ENCODE peak calls at places on chromosome 3, in ten cellular contexts. One of them, this sample, is unnamed.
A peak's percentile ranks its signal among the peaks of the same experiment; 100 is the strongest.

GRCh38 chr3:52053307-52054304 is 2.8 kb downstream of the DUSP7 start:
- DNase-seq in esophagus squamous epithelium: no peak
- DNase-seq in gastrocnemius medialis: peak; percentile 61
- DNase-seq in dorsolateral prefrontal cortex: no peak
- DNase-seq in neural progenitor cell: peak; percentile 44
- DNase-seq in cardiac muscle cell: no peak
- DNase-seq in suprapubic skin: no peak
- DNase-seq in GM10248: peak; percentile 65
- DNase-seq in WERI-Rb-1: no peak
- DNase-seq in foreskin fibroblast: peak; percentile 51
- DNase-seq in this sample: no peak

GRCh38 chr3:72565593-72565992 is 282.7 kb downstream of the SHQ1 start:
- DNase-seq in esophagus squamous epithelium: no peak
- DNase-seq in gastrocnemius medialis: no peak
- DNase-seq in dorsolateral prefrontal cortex: no peak
- DNase-seq in neural progenitor cell: no peak
- DNase-seq in cardiac muscle cell: no peak
- DNase-seq in suprapubic skin: no peak
- DNase-seq in GM10248: no peak
- DNase-seq in WERI-Rb-1: no peak
- DNase-seq in foreskin fibroblast: no peak
- DNase-seq in this sample: no peak

GRCh38 chr3:141050913-141051632 is at the start of gene SPSB4:
- DNase-seq in esophagus squamous epithelium: no peak
- DNase-seq in gastrocnemius medialis: peak; percentile 72
- DNase-seq in dorsolateral prefrontal cortex: no peak
- DNase-seq in neural progenitor cell: peak; percentile 97
- DNase-seq in cardiac muscle cell: peak; percentile 95
- DNase-seq in suprapubic skin: no peak
- DNase-seq in GM10248: no peak
- DNase-seq in WERI-Rb-1: peak; percentile 94
- DNase-seq in foreskin fibroblast: peak; percentile 20
- DNase-seq in this sample: peak; percentile 92

GRCh38 chr3:179750720-179751328 is 98.0 kb downstream of the USP13 start:
- DNase-seq in esophagus squamous epithelium: no peak
- DNase-seq in gastrocnemius medialis: no peak
- DNase-seq in dorsolateral prefrontal cortex: no peak
- DNase-seq in neural progenitor cell: peak; percentile 46
- DNase-seq in cardiac muscle cell: peak; percentile 21
- DNase-seq in suprapubic skin: no peak
- DNase-seq in GM10248: no peak
- DNase-seq in WERI-Rb-1: peak; percentile 16
- DNase-seq in foreskin fibroblast: peak; percentile 14
- DNase-seq in this sample: no peak

GRCh38 chr3:42600958-42601675 is 631 bp downstream of the NKTR start:
- DNase-seq in esophagus squamous epithelium: no peak
- DNase-seq in gastrocnemius medialis: peak; percentile 62
- DNase-seq in dorsolateral prefrontal cortex: no peak
- DNase-seq in neural progenitor cell: peak; percentile 89
- DNase-seq in cardiac muscle cell: peak; percentile 81
- DNase-seq in suprapubic skin: peak; percentile 84
- DNase-seq in GM10248: no peak
- DNase-seq in WERI-Rb-1: no peak
- DNase-seq in foreskin fibroblast: peak; percentile 41
- DNase-seq in this sample: no peak

GRCh38 chr3:139634236-139634635 is 43.5 kb downstream of the NMNAT3 start:
- DNase-seq in esophagus squamous epithelium: no peak
- DNase-seq in gastrocnemius medialis: no peak
- DNase-seq in dorsolateral prefrontal cortex: no peak
- DNase-seq in neural progenitor cell: no peak
- DNase-seq in cardiac muscle cell: no peak
- DNase-seq in suprapubic skin: no peak
- DNase-seq in GM10248: no peak
- DNase-seq in WERI-Rb-1: no peak
- DNase-seq in foreskin fibroblast: no peak
- DNase-seq in this sample: no peak

GRCh38 chr3:76436895-76437294 is 603.0 kb upstream of the ROBO2 start:
- DNase-seq in esophagus squamous epithelium: no peak
- DNase-seq in gastrocnemius medialis: no peak
- DNase-seq in dorsolateral prefrontal cortex: no peak
- DNase-seq in neural progenitor cell: no peak
- DNase-seq in cardiac muscle cell: no peak
- DNase-seq in suprapubic skin: no peak
- DNase-seq in GM10248: no peak
- DNase-seq in WERI-Rb-1: no peak
- DNase-seq in foreskin fibroblast: peak; percentile 16
- DNase-seq in this sample: no peak

GRCh38 chr3:119497824-119498187 is 541 bp upstream of the TIMMDC1 start:
- DNase-seq in esophagus squamous epithelium: no peak
- DNase-seq in gastrocnemius medialis: peak; percentile 15
- DNase-seq in dorsolateral prefrontal cortex: no peak
- DNase-seq in neural progenitor cell: peak; percentile 25
- DNase-seq in cardiac muscle cell: peak; percentile 16
- DNase-seq in suprapubic skin: no peak
- DNase-seq in GM10248: no peak
- DNase-seq in WERI-Rb-1: no peak
- DNase-seq in foreskin fibroblast: no peak
- DNase-seq in this sample: peak; percentile 13

GRCh38 chr3:3110299-3110630 is at the start of gene IL5RA:
- DNase-seq in esophagus squamous epithelium: no peak
- DNase-seq in gastrocnemius medialis: no peak
- DNase-seq in dorsolateral prefrontal cortex: no peak
- DNase-seq in neural progenitor cell: peak; percentile 18
- DNase-seq in cardiac muscle cell: peak; percentile 25
- DNase-seq in suprapubic skin: no peak
- DNase-seq in GM10248: no peak
- DNase-seq in WERI-Rb-1: no peak
- DNase-seq in foreskin fibroblast: no peak
- DNase-seq in this sample: no peak

GRCh38 chr3:129070086-129070875 is 9.7 kb downstream of the GP9 start:
- DNase-seq in esophagus squamous epithelium: no peak
- DNase-seq in gastrocnemius medialis: no peak
- DNase-seq in dorsolateral prefrontal cortex: no peak
- DNase-seq in neural progenitor cell: no peak
- DNase-seq in cardiac muscle cell: no peak
- DNase-seq in suprapubic skin: no peak
- DNase-seq in GM10248: no peak
- DNase-seq in WERI-Rb-1: no peak
- DNase-seq in foreskin fibroblast: no peak
- DNase-seq in this sample: no peak

DNA sequence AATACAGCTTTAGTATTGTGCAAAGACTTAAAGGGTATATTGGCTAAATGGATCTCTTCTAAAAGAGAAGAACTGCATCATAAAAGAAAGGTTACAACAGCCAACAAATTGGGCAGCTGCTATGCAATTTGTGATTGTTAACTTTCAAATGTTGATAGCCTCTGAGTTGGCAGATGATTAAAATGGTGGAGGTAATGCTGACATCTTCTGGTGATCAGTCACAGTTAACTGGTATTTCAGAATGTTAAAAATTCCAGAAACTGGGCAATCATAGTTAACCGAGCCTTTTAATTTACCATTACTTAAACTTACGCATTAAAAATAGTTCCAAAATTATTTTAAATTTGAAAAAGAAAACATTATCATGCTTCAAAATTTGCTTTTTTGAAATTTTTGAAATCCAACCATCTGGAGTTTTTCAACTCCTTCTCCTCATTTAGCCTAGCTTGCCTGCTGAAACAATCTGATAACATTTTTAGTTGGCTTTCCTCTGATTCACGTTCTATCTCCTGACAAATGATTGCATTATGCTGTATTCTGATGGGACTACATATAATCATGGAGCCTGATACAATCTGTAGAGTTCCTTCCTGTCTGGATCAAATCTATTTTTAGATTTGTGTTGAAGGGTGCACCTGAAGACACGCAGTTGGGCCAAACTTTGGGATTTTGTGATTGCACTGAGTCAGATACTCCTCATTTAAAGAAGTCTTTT is 144.0 kb upstream of the PDZRN3 start:
- DNase-seq in esophagus squamous epithelium: no peak
- DNase-seq in gastrocnemius medialis: no peak
- DNase-seq in dorsolateral prefrontal cortex: no peak
- DNase-seq in neural progenitor cell: no peak
- DNase-seq in cardiac muscle cell: no peak
- DNase-seq in suprapubic skin: no peak
- DNase-seq in GM10248: no peak
- DNase-seq in WERI-Rb-1: no peak
- DNase-seq in foreskin fibroblast: no peak
- DNase-seq in this sample: no peak
- TF ChIP-seq CTCF in esophagus squamous epithelium: no peak
- TF ChIP-seq CTCF in gastrocnemius medialis: peak; percentile 20
- TF ChIP-seq CTCF in dorsolateral prefrontal cortex: peak; percentile 54
- TF ChIP-seq CTCF in neural progenitor cell: no peak
- TF ChIP-seq CTCF in cardiac muscle cell: peak; percentile 8
- TF ChIP-seq CTCF in suprapubic skin: no peak
- TF ChIP-seq CTCF in GM10248: no peak
- TF ChIP-seq CTCF in WERI-Rb-1: no peak
- TF ChIP-seq CTCF in foreskin fibroblast: no peak
- TF ChIP-seq CTCF in this sample: no peak

DNA sequence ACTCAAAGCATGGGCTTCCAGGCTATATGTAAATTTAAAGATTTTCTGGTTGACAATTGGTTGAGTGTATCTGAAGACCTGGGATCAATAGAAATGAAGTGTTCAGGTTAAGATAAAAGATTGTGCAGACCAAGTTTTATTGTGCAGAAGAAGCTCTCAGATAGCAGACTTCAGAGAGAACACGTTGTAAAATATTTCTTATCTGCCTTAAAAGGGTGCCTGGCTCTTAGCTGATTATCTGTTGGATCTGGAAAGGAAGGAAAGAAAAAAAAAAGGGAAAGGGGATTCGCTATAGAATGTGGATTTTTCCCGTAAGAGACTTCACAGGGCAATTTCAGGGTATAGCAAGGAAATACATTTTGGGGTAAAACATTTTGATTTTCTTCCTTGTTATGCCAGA is 523.2 kb downstream of the EDEM1 start:
- DNase-seq in esophagus squamous epithelium: no peak
- DNase-seq in gastrocnemius medialis: no peak
- DNase-seq in dorsolateral prefrontal cortex: no peak
- DNase-seq in neural progenitor cell: no peak
- DNase-seq in cardiac muscle cell: no peak
- DNase-seq in suprapubic skin: no peak
- DNase-seq in GM10248: no peak
- DNase-seq in WERI-Rb-1: no peak
- DNase-seq in foreskin fibroblast: no peak
- DNase-seq in this sample: no peak
- TF ChIP-seq CTCF in esophagus squamous epithelium: no peak
- TF ChIP-seq CTCF in gastrocnemius medialis: no peak
- TF ChIP-seq CTCF in dorsolateral prefrontal cortex: no peak
- TF ChIP-seq CTCF in neural progenitor cell: no peak
- TF ChIP-seq CTCF in cardiac muscle cell: no peak
- TF ChIP-seq CTCF in suprapubic skin: no peak
- TF ChIP-seq CTCF in GM10248: no peak
- TF ChIP-seq CTCF in WERI-Rb-1: no peak
- TF ChIP-seq CTCF in foreskin fibroblast: no peak
- TF ChIP-seq CTCF in this sample: no peak

GRCh38 chr3:38579146-38579545 is 70.3 kb downstream of the SCN5A start:
- DNase-seq in esophagus squamous epithelium: no peak
- DNase-seq in gastrocnemius medialis: no peak
- DNase-seq in dorsolateral prefrontal cortex: no peak
- DNase-seq in neural progenitor cell: peak; percentile 35
- DNase-seq in cardiac muscle cell: peak; percentile 28
- DNase-seq in suprapubic skin: peak; percentile 69
- DNase-seq in GM10248: no peak
- DNase-seq in WERI-Rb-1: no peak
- DNase-seq in foreskin fibroblast: peak; percentile 3
- DNase-seq in this sample: no peak
- TF ChIP-seq CTCF in esophagus squamous epithelium: no peak
- TF ChIP-seq CTCF in gastrocnemius medialis: no peak
- TF ChIP-seq CTCF in dorsolateral prefrontal cortex: no peak
- TF ChIP-seq CTCF in neural progenitor cell: no peak
- TF ChIP-seq CTCF in cardiac muscle cell: no peak
- TF ChIP-seq CTCF in suprapubic skin: no peak
- TF ChIP-seq CTCF in GM10248: no peak
- TF ChIP-seq CTCF in WERI-Rb-1: no peak
- TF ChIP-seq CTCF in foreskin fibroblast: no peak
- TF ChIP-seq CTCF in this sample: no peak

GRCh38 chr3:171831936-171832335 is 11.2 kb upstream of the TMEM212 start:
- DNase-seq in esophagus squamous epithelium: no peak
- DNase-seq in gastrocnemius medialis: no peak
- DNase-seq in dorsolateral prefrontal cortex: no peak
- DNase-seq in neural progenitor cell: no peak
- DNase-seq in cardiac muscle cell: no peak
- DNase-seq in suprapubic skin: no peak
- DNase-seq in GM10248: no peak
- DNase-seq in WERI-Rb-1: no peak
- DNase-seq in foreskin fibroblast: no peak
- DNase-seq in this sample: no peak

GRCh38 chr3:171827385-171827784 is 15.8 kb upstream of the TMEM212 start:
- DNase-seq in esophagus squamous epithelium: no peak
- DNase-seq in gastrocnemius medialis: no peak
- DNase-seq in dorsolateral prefrontal cortex: no peak
- DNase-seq in neural progenitor cell: no peak
- DNase-seq in cardiac muscle cell: no peak
- DNase-seq in suprapubic skin: no peak
- DNase-seq in GM10248: no peak
- DNase-seq in WERI-Rb-1: no peak
- DNase-seq in foreskin fibroblast: no peak
- DNase-seq in this sample: no peak

GRCh38 chr3:171827836-171828458 is 15.2 kb upstream of the TMEM212 start:
- DNase-seq in esophagus squamous epithelium: no peak
- DNase-seq in gastrocnemius medialis: no peak
- DNase-seq in dorsolateral prefrontal cortex: no peak
- DNase-seq in neural progenitor cell: no peak
- DNase-seq in cardiac muscle cell: no peak
- DNase-seq in suprapubic skin: no peak
- DNase-seq in GM10248: no peak
- DNase-seq in WERI-Rb-1: no peak
- DNase-seq in foreskin fibroblast: no peak
- DNase-seq in this sample: no peak

GRCh38 chr3:171828852-171829770 is 14.0 kb upstream of the TMEM212 start:
- DNase-seq in esophagus squamous epithelium: no peak
- DNase-seq in gastrocnemius medialis: no peak
- DNase-seq in dorsolateral prefrontal cortex: no peak
- DNase-seq in neural progenitor cell: no peak
- DNase-seq in cardiac muscle cell: no peak
- DNase-seq in suprapubic skin: no peak
- DNase-seq in GM10248: no peak
- DNase-seq in WERI-Rb-1: no peak
- DNase-seq in foreskin fibroblast: no peak
- DNase-seq in this sample: no peak

DNA sequence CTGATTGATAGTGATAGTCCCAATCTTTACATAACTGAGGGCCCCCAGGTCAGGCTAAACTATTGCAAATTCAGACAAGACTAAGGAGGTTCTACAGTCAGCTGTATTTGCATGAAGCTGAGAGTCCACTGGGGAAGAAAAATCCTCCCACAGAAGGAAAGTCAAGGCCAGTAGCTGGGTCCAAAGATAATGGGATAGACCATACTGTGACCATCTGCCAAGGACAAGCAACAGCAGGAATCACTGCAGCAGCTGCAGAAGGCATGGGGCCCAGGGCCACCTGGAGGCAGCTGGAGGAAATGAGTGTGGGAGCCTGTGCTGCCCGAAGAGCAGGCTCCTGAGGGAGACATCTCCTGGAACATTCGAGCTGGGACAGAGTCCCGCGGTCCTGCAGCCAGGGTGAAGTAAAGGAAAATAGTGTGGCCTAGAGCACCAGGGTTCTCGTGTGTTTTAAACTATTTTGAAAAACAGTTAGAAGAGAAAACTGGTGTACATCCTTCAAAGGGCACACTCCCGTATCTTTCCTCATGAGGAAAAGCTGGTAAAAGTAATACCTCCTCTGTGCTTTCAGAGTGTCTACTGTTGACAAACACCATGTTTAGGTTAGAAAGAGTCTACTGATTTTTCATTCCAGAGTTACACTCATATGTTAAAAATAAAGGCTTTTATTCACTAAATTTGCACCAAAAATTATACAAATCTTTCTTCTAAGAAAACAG is 13.1 kb upstream of the TMEM212 start:
- DNase-seq in esophagus squamous epithelium: no peak
- DNase-seq in gastrocnemius medialis: peak; percentile 64
- DNase-seq in dorsolateral prefrontal cortex: peak; percentile 60
- DNase-seq in neural progenitor cell: peak; percentile 76
- DNase-seq in cardiac muscle cell: peak; percentile 79
- DNase-seq in suprapubic skin: no peak
- DNase-seq in GM10248: peak; percentile 37
- DNase-seq in WERI-Rb-1: peak; percentile 88
- DNase-seq in foreskin fibroblast: peak; percentile 79
- DNase-seq in this sample: peak; percentile 61
- TF ChIP-seq CTCF in esophagus squamous epithelium: peak; percentile 61
- TF ChIP-seq CTCF in gastrocnemius medialis: peak; percentile 60
- TF ChIP-seq CTCF in dorsolateral prefrontal cortex: peak; percentile 73
- TF ChIP-seq CTCF in neural progenitor cell: peak; percentile 63
- TF ChIP-seq CTCF in cardiac muscle cell: peak; percentile 84
- TF ChIP-seq CTCF in suprapubic skin: peak; percentile 67
- TF ChIP-seq CTCF in GM10248: peak; percentile 70
- TF ChIP-seq CTCF in WERI-Rb-1: peak; percentile 92
- TF ChIP-seq CTCF in foreskin fibroblast: peak; percentile 76
- TF ChIP-seq CTCF in this sample: peak; percentile 67

This sample was measured in nephron progenitor cell.